ENCODE peak calls at places on chromosomes 7 and 10, in six cellular contexts. M is stomach, U is transverse colon, P is upper lobe of left lung, N is K562, X is sigmoid colon. T is an unnamed sample. For H3K4me1 and H3K36me3, the result is how much of the 10 kb centered on the place peaks cover.

GRCh38 chr7:156827587-156828203 is 65.3 kb downstream of the LMBR1 start:
- DNase-seq in M (no peak), U (no peak), P (no peak), N (peak), X (no peak), T (no peak)

GRCh38 chr7:44216521-44217030 is 15.8 kb downstream of the YKT6 start:
- DNase-seq in M (no peak), U (no peak), P (no peak), N (no peak), X (peak), T (no peak)

GRCh38 chr7:19069842-19070241 is 47.6 kb downstream of the TWIST1 start:
- DNase-seq in M (no peak), U (no peak), P (no peak), N (no peak), X (no peak), T (no peak)

GRCh38 chr7:131098527-131098926 is 229.1 kb upstream of the MKLN1 start:
- DNase-seq in M (no peak), U (no peak), P (no peak), N (no peak), X (no peak), T (no peak)

GRCh38 chr7:155669717-155670505 is 25.4 kb downstream of the RBM33 start:
- DNase-seq in M (no peak), U (no peak), P (peak), N (no peak), X (no peak), T (no peak)

GRCh38 chr10:112184379-112184778 is 814 bp upstream of the GPAM start:
- DNase-seq in M (no peak), U (no peak), P (no peak), N (no peak), X (no peak), T (no peak)

GRCh38 chr10:108970016-108970415 is 953.3 kb downstream of the XPNPEP1 start:
- DNase-seq in M (no peak), U (no peak), P (no peak), N (no peak), X (no peak), T (no peak)

GRCh38 chr7:137454169-137455166 is 110.9 kb upstream of the PTN start:
- DNase-seq in M (no peak), U (peak), P (no peak), N (peak), X (peak), T (no peak)

GRCh38 chr10:78320416-78320815 is 286.8 kb downstream of the RPS24 start:
- DNase-seq in M (no peak), U (no peak), P (no peak), N (no peak), X (no peak), T (no peak)

GRCh38 chr10:98963608-98964007 is 272.0 kb downstream of the HPSE2 start:
- DNase-seq in M (no peak), U (no peak), P (no peak), N (no peak), X (no peak), T (no peak)

GRCh38 chr7:106124176-106124575 is 12.1 kb upstream of the SYPL1 start:
- DNase-seq in M (no peak), U (no peak), P (no peak), N (no peak), X (no peak), T (no peak)

GRCh38 chr10:110915035-110915434 is 3.9 kb downstream of the BBIP1 start:
- DNase-seq in M (no peak), U (no peak), P (no peak), N (no peak), X (no peak), T (no peak)

GRCh38 chr10:100327007-100327700 is 2.9 kb downstream of the PKD2L1 start:
- DNase-seq in M (peak), U (peak), P (peak), N (no peak), X (no peak), T (no peak)

GRCh38 chr7:155009570-155010157 is 6.7 kb upstream of the PAXIP1 start:
- DNase-seq in M (no peak), U (no peak), P (no peak), N (peak), X (no peak), T (no peak)

GRCh38 chr10:70761031-70761601 is 24.1 kb downstream of the TBATA start:
- DNase-seq in M (no peak), U (no peak), P (no peak), N (no peak), X (peak), T (no peak)

GRCh38 chr7:107501593-107501992 is 31.7 kb downstream of the GPR22 start:
- DNase-seq in M (no peak), U (peak), P (no peak), N (peak), X (no peak), T (no peak)

GRCh38 chr10:21285742-21286311 is 239.7 kb downstream of the SKIDA1 start:
- DNase-seq in M (no peak), U (no peak), P (no peak), N (no peak), X (no peak), T (no peak)

GRCh38 chr7:81462672-81463071 is 307.2 kb downstream of the HGF start:
- DNase-seq in M (no peak), U (no peak), P (no peak), N (no peak), X (no peak), T (no peak)

GRCh38 chr10:49277973-49278372 is 21.0 kb upstream of the C10orf71 start:
- DNase-seq in M (no peak), U (no peak), P (no peak), N (no peak), X (no peak), T (no peak)

GRCh38 chr10:97596101-97597055 is 6.9 kb downstream of the C10orf62 start:
- DNase-seq in M (no peak), U (no peak), P (peak), N (peak), X (peak), T (peak)

GRCh38 chr7:35758421-35758820 is 42.4 kb upstream of the SEPTIN7 start:
- DNase-seq in M (no peak), U (no peak), P (no peak), N (peak), X (no peak), T (no peak)

GRCh38 chr10:124076334-124076733 is 17.1 kb downstream of the CHST15 start:
- DNase-seq in M (no peak), U (no peak), P (no peak), N (no peak), X (no peak), T (no peak)

GRCh38 chr7:4048336-4048735 is 633.8 kb upstream of the FOXK1 start:
- DNase-seq in M (no peak), U (no peak), P (no peak), N (no peak), X (no peak), T (no peak)

GRCh38 chr7:135091717-135092116 is 56.2 kb upstream of the TMEM140 start:
- DNase-seq in M (no peak), U (no peak), P (no peak), N (no peak), X (no peak), T (no peak)

GRCh38 chr7:53431901-53432300 is 396.5 kb downstream of the POM121L12 start:
- DNase-seq in M (no peak), U (no peak), P (no peak), N (no peak), X (no peak), T (no peak)

GRCh38 chr7:29884399-29885272 is 78.3 kb downstream of the WIPF3 start:
- DNase-seq in M (peak), U (peak), P (no peak), N (no peak), X (no peak), T (no peak)

GRCh38 chr7:50782376-50783208 is at the start of gene GRB10:
- DNase-seq in M (no peak), U (no peak), P (peak), N (no peak), X (peak), T (no peak)
- H3K4me1 ChIP-seq in M (under half), U (under half), P (under half), N (under half), X (under half), T (under half)

GRCh38 chr10:77289790-77290189 is 347.8 kb downstream of the KCNMA1 start:
- DNase-seq in M (no peak), U (no peak), P (no peak), N (no peak), X (no peak), T (no peak)

GRCh38 chr10:77289027-77289501 is 348.5 kb downstream of the KCNMA1 start:
- DNase-seq in M (no peak), U (no peak), P (no peak), N (no peak), X (peak), T (no peak)

GRCh38 chr10:77287647-77288120 is 349.9 kb downstream of the KCNMA1 start:
- DNase-seq in M (no peak), U (no peak), P (no peak), N (no peak), X (peak), T (no peak)

GRCh38 chr10:77291596-77292505 is 345.8 kb downstream of the KCNMA1 start:
- DNase-seq in M (no peak), U (no peak), P (no peak), N (no peak), X (peak), T (no peak)

GRCh38 chr10:77290528-77291155 is 347.0 kb downstream of the KCNMA1 start:
- DNase-seq in M (no peak), U (no peak), P (no peak), N (no peak), X (peak), T (no peak)
- TF ChIP-seq EP300 in M (no peak), U (no peak), P (no peak), N (no peak), X (no peak), T (no peak)

GRCh38 chr10:125080984-125081383 is 79.4 kb downstream of the CTBP2 start:
- DNase-seq in M (no peak), U (no peak), P (no peak), N (peak), X (peak), T (no peak)

GRCh38 chr10:125082881-125083575 is 77.3 kb downstream of the CTBP2 start:
- DNase-seq in M (no peak), U (no peak), P (no peak), N (no peak), X (peak), T (no peak)

GRCh38 chr10:125080296-125080695 is 80.1 kb downstream of the CTBP2 start:
- DNase-seq in M (no peak), U (no peak), P (no peak), N (no peak), X (peak), T (no peak)

GRCh38 chr10:125083576-125083920 is 76.8 kb downstream of the CTBP2 start:
- DNase-seq in M (peak), U (no peak), P (no peak), N (no peak), X (peak), T (no peak)

GRCh38 chr10:125081931-125082330 is 78.4 kb downstream of the CTBP2 start:
- DNase-seq in M (no peak), U (no peak), P (no peak), N (no peak), X (peak), T (no peak)
- H3K36me3 ChIP-seq in M (under half), U (under half), P (under half), N (under half), X (under half), T (under half)

DNA sequence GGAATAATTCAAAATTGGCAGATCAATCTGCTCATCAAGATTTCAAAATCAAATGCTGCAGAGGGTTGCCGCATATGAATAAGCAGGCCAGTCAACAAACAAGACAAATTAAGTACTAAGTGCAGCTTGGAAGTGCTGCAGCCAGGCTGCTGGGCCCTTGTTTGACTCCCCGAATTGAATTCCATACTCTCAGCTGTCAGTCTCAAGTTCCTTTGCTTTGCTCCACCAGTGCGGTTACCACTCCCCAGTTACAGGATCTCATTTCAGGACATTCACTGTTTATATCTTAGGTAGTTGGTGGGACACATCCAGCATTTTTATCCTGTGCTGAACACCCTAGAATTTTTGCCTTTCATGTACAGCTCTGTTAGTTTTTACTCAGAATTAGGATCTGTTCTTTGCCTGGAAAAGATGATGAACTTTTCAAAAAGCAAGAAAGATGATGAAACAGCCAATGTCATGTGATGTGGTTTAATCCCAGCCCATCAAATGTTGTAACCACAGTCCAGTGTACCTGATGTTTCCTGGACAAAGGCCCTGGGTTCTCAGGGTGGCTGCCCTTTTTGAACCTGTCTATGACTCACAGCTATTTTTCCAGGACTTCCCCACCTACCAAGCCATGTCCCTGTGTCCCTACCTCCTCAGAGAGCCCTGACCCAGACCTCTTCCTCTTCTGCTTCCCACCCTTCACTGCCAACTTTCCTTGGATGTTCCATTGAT is 149.7 kb downstream of the NOC3L start:
- DNase-seq in M (no peak), U (peak), P (no peak), N (no peak), X (peak), T (peak)
- H3K4me1 ChIP-seq in M (under half), U (under half), P (under half), N (under half), X (under half), T (under half)

GRCh38 chr7:121484089-121484763 is 88.1 kb upstream of the FAM3C start:
- DNase-seq in M (no peak), U (no peak), P (no peak), N (no peak), X (no peak), T (no peak)

GRCh38 chr7:121489440-121489839 is 93.3 kb upstream of the FAM3C start:
- DNase-seq in M (no peak), U (no peak), P (no peak), N (no peak), X (no peak), T (no peak)

GRCh38 chr7:121488251-121488650 is 92.1 kb upstream of the FAM3C start:
- DNase-seq in M (no peak), U (no peak), P (no peak), N (no peak), X (no peak), T (no peak)

GRCh38 chr7:121486590-121486989 is 90.5 kb upstream of the FAM3C start:
- DNase-seq in M (no peak), U (no peak), P (no peak), N (no peak), X (no peak), T (no peak)

DNA sequence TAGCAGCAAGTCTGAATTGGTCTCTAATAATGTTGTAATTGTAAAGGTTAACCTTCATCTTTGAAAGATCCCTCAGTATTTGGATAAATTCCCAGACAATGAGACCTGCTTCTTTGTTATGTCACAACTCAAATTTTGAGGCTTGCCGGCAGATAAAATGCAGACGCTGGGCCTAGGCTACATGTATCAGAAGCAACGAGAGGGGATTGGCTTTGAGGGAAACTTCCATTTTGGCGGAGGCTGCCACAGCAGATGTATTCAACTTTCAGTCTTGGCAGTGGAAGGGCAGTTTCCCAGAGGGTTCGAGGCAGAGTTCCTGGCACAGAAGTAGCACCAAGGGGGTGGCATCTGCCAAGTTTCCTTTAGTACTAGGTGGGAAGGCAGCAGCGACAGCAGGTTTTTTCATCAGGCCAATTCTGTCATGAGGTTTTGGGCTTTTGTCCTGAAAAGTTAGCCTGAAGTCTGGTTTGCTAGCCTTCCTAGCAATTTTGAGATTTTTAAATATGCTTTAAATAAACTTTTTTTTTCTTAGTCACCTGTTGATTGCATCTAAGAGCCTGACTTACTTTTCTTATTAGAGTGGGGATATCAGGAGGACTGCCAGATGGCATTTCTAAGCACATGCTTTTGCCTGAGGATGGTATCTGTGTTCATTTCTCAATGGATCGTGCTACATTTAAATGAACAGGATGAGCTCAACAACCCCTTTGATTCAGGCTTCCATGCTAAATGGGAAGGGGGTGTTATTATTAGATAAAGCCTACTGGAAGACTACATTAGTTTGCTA is 89.5 kb upstream of the FAM3C start:
- DNase-seq in M (no peak), U (no peak), P (no peak), N (no peak), X (peak), T (no peak)
- TF ChIP-seq EP300 in M (no peak), U (no peak), P (no peak), N (no peak), X (no peak), T (no peak)

GRCh38 chr7:93239824-93240223 is 7.7 kb downstream of the VPS50 start:
- DNase-seq in M (no peak), U (no peak), P (no peak), N (no peak), X (no peak), T (no peak)
- H3K36me3 ChIP-seq in M (under half), U (under half), P (under half), N (under half), X (under half), T (under half)

T was measured in tibial nerve.